ENCODE peak calls at places on chromosomes 2 and 18, in six cellular contexts. V is prostate gland, G is Peyer's patch, S is PC-3, H is fibroblast of lung, T is H1. Y is an unnamed sample.

GRCh38 chr2:62471404-62471803 is 34.6 kb downstream of the TMEM17 start:
- DNase-seq in S (no peak), T (no peak), H (no peak), G (no peak), V (no peak), Y (no peak)

GRCh38 chr2:134035605-134036370 is 218.1 kb upstream of the MGAT5 start:
- DNase-seq in S (no peak), G (no peak), V (no peak), H (no peak), T (no peak), Y (no peak)

GRCh38 chr18:45874501-45875184 is 49.2 kb downstream of the SIGLEC15 start:
- DNase-seq in T (no peak), H (no peak), G (peak; percentile 72), V (no peak), S (no peak), Y (no peak)

GRCh38 chr18:61690418-61691138 is 202.2 kb downstream of the RNF152 start:
- DNase-seq in T (no peak), H (no peak), V (no peak), G (no peak), S (no peak), Y (no peak)

GRCh38 chr18:79698668-79699335 is 19.2 kb downstream of the CTDP1 start:
- DNase-seq in T (no peak), S (peak; percentile 27), H (peak; percentile 13), V (no peak), G (no peak), Y (no peak)

GRCh38 chr2:172048195-172048995 is 36.9 kb upstream of the DLX1 start:
- DNase-seq in H (no peak), G (no peak), V (no peak), T (no peak), S (no peak), Y (no peak)

GRCh38 chr18:48391863-48392262 is 17.3 kb downstream of the ZBTB7C start:
- DNase-seq in G (no peak), V (peak; percentile 21), H (no peak), T (no peak), S (no peak), Y (no peak)

GRCh38 chr2:232924433-232924832 is 54.4 kb downstream of the SNORC start:
- DNase-seq in V (no peak), S (no peak), H (no peak), T (no peak), G (no peak), Y (no peak)

GRCh38 chr2:197498937-197499593 is 575 bp downstream of the HSPD1 start:
- DNase-seq in G (peak; percentile 91), T (peak; percentile 61), H (peak; percentile 52), V (peak; percentile 50), S (peak; percentile 39), Y (no peak)

GRCh38 chr2:48315847-48316194 is 214.1 kb upstream of the STON1 start:
- DNase-seq in V (no peak), S (peak; percentile 28), T (peak; percentile 55), H (no peak), G (peak; percentile 62), Y (peak; percentile 25)

GRCh38 chr2:6932833-6933232 is 15.6 kb downstream of the RNF144A start:
- DNase-seq in S (no peak), G (no peak), T (no peak), H (no peak), V (no peak), Y (no peak)

GRCh38 chr2:201261911-201262310 is 1.6 kb downstream of the CASP8 start:
- DNase-seq in H (no peak), S (no peak), G (no peak), T (peak; percentile 10), V (no peak), Y (no peak)

GRCh38 chr2:45637440-45637839 is 14.0 kb upstream of the PRKCE start:
- DNase-seq in G (no peak), T (no peak), H (peak; percentile 26), S (peak; percentile 85), V (no peak), Y (no peak)

GRCh38 chr2:168530980-168531379 is 74.9 kb downstream of the CERS6 start:
- DNase-seq in V (no peak), T (no peak), G (no peak), H (peak; percentile 40), S (no peak), Y (no peak)

GRCh38 chr2:192087398-192087958 is 107.3 kb downstream of the TMEFF2 start:
- DNase-seq in G (no peak), V (no peak), H (no peak), S (peak; percentile 26), T (no peak), Y (peak; percentile 25)

GRCh38 chr2:237694423-237695194 is 67.2 kb downstream of the LRRFIP1 start:
- DNase-seq in H (no peak), V (no peak), S (no peak), T (no peak), G (peak; percentile 53), Y (no peak)

GRCh38 chr18:11391636-11392035 is 217.8 kb upstream of the SLC35G4 start:
- DNase-seq in V (no peak), H (no peak), S (no peak), G (no peak), T (no peak), Y (no peak)

GRCh38 chr2:13576634-13577033 is 859.9 kb downstream of the TRIB2 start:
- DNase-seq in H (no peak), G (no peak), S (no peak), T (no peak), V (no peak), Y (no peak)

GRCh38 chr2:84963692-84964405 is 7.1 kb upstream of the KCMF1 start:
- DNase-seq in H (peak; percentile 94), V (no peak), T (no peak), S (peak; percentile 52), G (peak; percentile 61), Y (no peak)

GRCh38 chr18:48385595-48385994 is 23.6 kb downstream of the ZBTB7C start:
- DNase-seq in S (no peak), T (no peak), H (no peak), G (no peak), V (no peak), Y (no peak)

GRCh38 chr2:176089843-176090395 is 2.6 kb upstream of the HOXD13 start:
- DNase-seq in T (peak; percentile 40), H (no peak), S (no peak), G (no peak), V (no peak), Y (no peak)

GRCh38 chr2:171521361-171522056 is 765 bp upstream of the CYBRD1 start:
- DNase-seq in H (no peak), T (no peak), V (no peak), G (no peak), S (no peak), Y (no peak)

GRCh38 chr2:44572196-44572900 is 210.6 kb downstream of the CAMKMT start:
- DNase-seq in S (peak; percentile 81), V (no peak), H (no peak), G (no peak), T (no peak), Y (peak; percentile 76)

GRCh38 chr2:234425923-234426603 is 70.8 kb downstream of the ARL4C start:
- DNase-seq in V (no peak), T (no peak), S (peak; percentile 34), H (no peak), G (peak; percentile 93), Y (peak; percentile 35)

GRCh38 chr2:109264595-109265328 is 135.8 kb downstream of the SH3RF3 start:
- DNase-seq in H (peak; percentile 81), V (no peak), T (no peak), G (peak; percentile 41), S (no peak), Y (no peak)
- TF ChIP-seq CTCF in H (no peak), V (no peak), T (no peak), G (no peak), S (no peak), Y (no peak)

GRCh38 chr2:42060718-42061619 is 13.1 kb downstream of the PKDCC start:
- DNase-seq in G (peak; percentile 80), H (peak; percentile 78), V (no peak), T (no peak), S (no peak), Y (no peak)
- H3K4me1 ChIP-seq in G (peaks cover 5% of the 10 kb centered on the region), H (peaks cover 15% of the 10 kb centered on the region), V (peaks cover 3% of the 10 kb centered on the region), T (no peaks in the 10 kb centered on the region), S (peaks cover 10% of the 10 kb centered on the region), Y (no peaks in the 10 kb centered on the region)

GRCh38 chr2:165313448-165313847 is 74.2 kb downstream of the SCN2A start:
- DNase-seq in S (no peak), G (no peak), H (no peak), T (no peak), V (no peak), Y (no peak)
- H3K27ac ChIP-seq in S (no peak overlapping the region), G (no peak overlapping the region), H (no peak overlapping the region), T (no peak overlapping the region), V (no peak overlapping the region), Y (no peak overlapping the region)

GRCh38 chr2:36912692-36913091 is 53.6 kb downstream of the STRN start:
- DNase-seq in T (no peak), G (no peak), H (peak; percentile 47), S (peak; percentile 15), V (no peak), Y (no peak)

GRCh38 chr2:36915627-36916026 is 50.7 kb downstream of the STRN start:
- DNase-seq in S (no peak), T (no peak), G (no peak), V (no peak), H (no peak), Y (no peak)

GRCh38 chr2:36921984-36922383 is 44.4 kb downstream of the STRN start:
- DNase-seq in S (no peak), T (no peak), V (no peak), G (no peak), H (no peak), Y (no peak)

GRCh38 chr2:36919041-36919837 is 47.1 kb downstream of the STRN start:
- DNase-seq in H (no peak), T (no peak), S (no peak), V (no peak), G (no peak), Y (no peak)

DNA sequence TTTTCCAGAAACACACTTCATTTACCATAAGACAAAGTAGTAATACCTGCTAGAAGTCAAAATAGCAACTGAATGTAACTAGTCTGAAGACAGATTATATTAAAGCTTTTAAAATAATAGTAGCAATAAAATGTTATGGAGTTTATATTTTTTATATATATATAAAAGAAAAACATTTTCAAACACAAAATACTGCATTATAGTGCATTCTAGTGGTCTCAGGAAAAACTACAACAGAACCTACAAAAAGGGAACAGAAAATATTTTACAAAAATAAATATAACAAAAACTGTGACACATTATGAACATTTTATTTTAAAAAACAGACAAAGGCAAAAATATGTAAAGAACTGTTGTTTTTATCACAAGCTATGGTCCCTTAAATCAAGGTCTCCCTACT is 48.0 kb downstream of the STRN start:
- DNase-seq in S (peak; percentile 13), V (no peak), G (no peak), T (no peak), H (peak; percentile 38), Y (no peak)
- TF ChIP-seq CTCF in S (peak; percentile 37), V (no peak), G (no peak), T (no peak), H (no peak), Y (peak; percentile 60)

GRCh38 chr2:37648316-37649011 is 23.0 kb downstream of the CDC42EP3 start:
- DNase-seq in V (no peak), G (peak; percentile 77), T (no peak), H (peak; percentile 67), S (no peak), Y (no peak)
- H3K4me1 ChIP-seq in V (no peaks in the 10 kb centered on the region), G (peaks cover 20% of the 10 kb centered on the region), T (peaks cover 4% of the 10 kb centered on the region), H (peaks cover 18% of the 10 kb centered on the region), S (peaks cover 36% of the 10 kb centered on the region), Y (peaks cover 27% of the 10 kb centered on the region)